ENCODE peak calls at places on chromosomes 7 and 10, in ten cellular contexts. P is adrenal gland, R is Peyer's patch, S is right cardiac atrium, U is neural progenitor cell, F is spleen, V is IMR-90, J is aorta, A is astrocyte, N is mesendoderm. D is an unnamed sample.

GRCh38 chr7:44273681-44274622 is 51.4 kb downstream of the CAMK2B start:
- DNase-seq in P (no peak), R (no peak), S (peak; percentile 18), U (no peak), F (peak; percentile 50), V (no peak), J (peak; percentile 35), A (no peak), N (no peak), D (peak; percentile 16)

GRCh38 chr10:79492839-79493238 is 19.5 kb upstream of the EIF5AL1 start:
- DNase-seq in P (no peak), R (no peak), S (no peak), U (no peak), F (no peak), V (no peak), J (no peak), A (no peak), N (no peak), D (no peak)

GRCh38 chr7:47785923-47786556 is 162.2 kb downstream of the PKD1L1 start:
- DNase-seq in P (no peak), R (no peak), S (no peak), U (no peak), F (no peak), V (no peak), J (no peak), A (no peak), N (no peak), D (no peak)

GRCh38 chr7:157411580-157411979 is 74.8 kb downstream of the DNAJB6 start:
- DNase-seq in P (no peak), R (no peak), S (no peak), U (no peak), F (peak; percentile 63), V (no peak), J (no peak), A (no peak), N (peak; percentile 64), D (peak; percentile 41)

GRCh38 chr10:63114031-63114814 is 18.9 kb upstream of the NRBF2 start:
- DNase-seq in P (peak; percentile 68), R (no peak), S (peak; percentile 88), U (no peak), F (no peak), V (peak; percentile 88), J (peak; percentile 82), A (peak; percentile 84), N (no peak), D (peak; percentile 62)

GRCh38 chr7:4169505-4169904 is 512.6 kb upstream of the FOXK1 start:
- DNase-seq in P (no peak), R (no peak), S (no peak), U (no peak), F (no peak), V (no peak), J (peak; percentile 5), A (no peak), N (no peak), D (no peak)

GRCh38 chr7:43700059-43700501 is 29.2 kb downstream of the COA1 start:
- DNase-seq in P (no peak), R (no peak), S (no peak), U (peak; percentile 26), F (no peak), V (peak; percentile 82), J (no peak), A (peak; percentile 63), N (peak; percentile 44), D (no peak)

GRCh38 chr10:72611783-72612182 is 14.1 kb downstream of the MICU1 start:
- DNase-seq in P (no peak), R (no peak), S (no peak), U (no peak), F (no peak), V (no peak), J (no peak), A (peak; percentile 27), N (no peak), D (no peak)

GRCh38 chr10:57035310-57035709 is 674.3 kb upstream of the ZWINT start:
- DNase-seq in P (no peak), R (no peak), S (no peak), U (no peak), F (no peak), V (no peak), J (no peak), A (no peak), N (no peak), D (no peak)

GRCh38 chr10:125514206-125515162 is 168.5 kb downstream of the TEX36 start:
- DNase-seq in P (peak; percentile 45), R (no peak), S (no peak), U (no peak), F (no peak), V (no peak), J (no peak), A (no peak), N (no peak), D (no peak)

GRCh38 chr10:122181055-122181732 is 89.9 kb upstream of the BTBD16 start:
- DNase-seq in P (no peak), R (no peak), S (no peak), U (no peak), F (no peak), V (peak; percentile 77), J (no peak), A (peak; percentile 67), N (no peak), D (no peak)

GRCh38 chr7:15439853-15440252 is 122.0 kb downstream of the AGMO start:
- DNase-seq in P (no peak), R (no peak), S (no peak), U (no peak), F (no peak), V (no peak), J (no peak), A (no peak), N (no peak), D (no peak)

GRCh38 chr7:17807242-17807641 is 133.1 kb downstream of the SNX13 start:
- DNase-seq in P (no peak), R (no peak), S (peak; percentile 20), U (no peak), F (no peak), V (no peak), J (no peak), A (no peak), N (peak; percentile 50), D (no peak)

GRCh38 chr7:45292481-45292880 is 134.9 kb downstream of the RAMP3 start:
- DNase-seq in P (no peak), R (no peak), S (no peak), U (no peak), F (no peak), V (no peak), J (no peak), A (peak; percentile 4), N (no peak), D (no peak)

DNA sequence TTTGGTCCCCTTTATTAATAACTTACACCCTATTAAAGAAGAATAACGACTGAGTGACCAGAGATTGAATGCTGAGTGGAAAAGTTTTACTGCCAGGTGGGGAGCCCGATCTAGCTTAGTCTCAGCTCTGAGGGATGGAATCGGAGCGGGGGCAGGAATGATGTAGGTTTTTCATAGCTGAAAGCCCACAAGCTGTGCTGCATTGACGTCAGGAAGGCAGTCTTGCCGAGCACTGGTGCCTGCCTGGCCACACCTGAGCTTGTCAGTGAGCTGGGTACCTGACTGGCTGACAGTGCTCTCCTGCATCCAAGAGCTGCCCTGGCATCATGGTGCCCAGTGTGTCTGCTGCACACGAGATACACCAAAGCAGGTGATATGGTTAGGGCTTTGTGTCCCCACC is 34.8 kb downstream of the GRK5 start:
- DNase-seq in P (no peak), R (no peak), S (no peak), U (no peak), F (no peak), V (no peak), J (no peak), A (no peak), N (no peak), D (no peak)
- H3K27ac ChIP-seq in P (no peak overlapping the region), R (no peak overlapping the region), S (no peak overlapping the region), U (no peak overlapping the region), F (no peak overlapping the region), V (no peak overlapping the region), J (peak overlapping the region; percentile 34), A (no peak overlapping the region), N (no peak overlapping the region), D (no peak overlapping the region)

DNA sequence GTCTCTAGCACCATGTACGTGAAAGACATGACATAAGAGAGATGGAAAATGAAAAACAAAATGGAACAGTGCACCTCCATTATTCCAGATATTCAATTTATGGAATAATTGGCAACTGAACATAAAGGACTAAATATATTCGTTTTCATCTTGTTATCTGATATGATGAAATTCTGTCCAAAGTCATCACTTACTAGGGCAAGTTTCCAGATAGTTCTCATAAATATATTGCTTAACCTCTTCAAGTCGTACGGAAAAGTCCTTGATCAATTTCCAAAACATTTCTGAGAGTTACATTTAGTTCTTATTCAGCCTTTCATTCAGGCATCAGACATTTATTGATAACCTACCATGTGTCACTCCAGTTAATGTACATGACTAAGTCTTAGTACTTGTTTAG is 185.2 kb downstream of the HGF start:
- DNase-seq in P (no peak), R (no peak), S (no peak), U (no peak), F (no peak), V (no peak), J (no peak), A (no peak), N (no peak), D (no peak)
- H3K4me1 ChIP-seq in P (peaks cover 6% of the 10 kb centered on the region), R (no peaks in the 10 kb centered on the region), S (no peaks in the 10 kb centered on the region), U (no peaks in the 10 kb centered on the region), F (no peaks in the 10 kb centered on the region), V (no peaks in the 10 kb centered on the region), J (no peaks in the 10 kb centered on the region), A (no peaks in the 10 kb centered on the region), N (no peaks in the 10 kb centered on the region), D (no peaks in the 10 kb centered on the region)

DNA sequence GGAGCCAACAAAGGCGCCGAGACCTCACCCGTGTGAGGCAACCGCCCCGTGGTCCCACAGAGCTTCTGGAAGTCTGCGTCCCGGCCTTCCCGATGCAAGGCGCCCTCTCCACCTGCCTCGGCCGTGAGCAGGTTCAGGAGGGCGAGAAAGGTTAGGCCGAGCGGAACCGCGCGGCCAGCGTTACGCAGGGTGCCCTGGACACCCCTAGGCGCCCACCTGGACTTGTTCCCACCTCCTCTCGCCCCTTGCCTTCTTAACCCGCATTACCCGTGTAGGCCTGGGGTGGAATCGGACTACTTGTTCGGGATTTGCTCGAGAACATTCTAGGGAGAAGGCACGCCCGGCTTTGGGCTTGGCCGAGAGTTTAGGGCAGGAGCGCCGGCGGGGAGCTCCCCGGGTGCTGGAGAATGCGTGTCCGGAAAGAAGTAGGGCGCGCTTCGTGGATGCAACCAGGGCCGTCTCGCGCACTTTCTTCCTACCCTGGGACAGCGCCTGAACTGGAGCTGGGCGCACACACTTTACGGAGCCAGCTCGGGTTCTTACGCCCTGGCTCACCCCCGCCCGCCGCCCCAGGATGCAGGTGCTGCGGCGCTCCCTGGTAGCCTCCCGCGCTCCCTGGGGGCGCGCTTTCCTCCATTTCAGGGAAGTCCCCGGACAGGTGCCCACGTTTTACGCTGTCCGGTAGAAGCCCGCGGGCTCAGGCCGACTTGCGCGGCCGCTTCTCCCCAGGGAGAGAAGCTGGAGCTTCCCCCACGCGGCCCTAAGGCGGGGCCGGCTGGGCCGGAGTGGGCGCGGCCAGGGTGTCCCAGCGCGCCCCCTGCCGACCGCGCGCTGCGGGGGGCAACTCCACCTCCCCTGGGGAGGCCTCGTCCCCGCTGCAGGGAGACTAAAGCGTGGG is 74.5 kb downstream of the INSIG1 start:
- DNase-seq in P (no peak), R (no peak), S (no peak), U (peak; percentile 38), F (peak; percentile 82), V (no peak), J (peak; percentile 39), A (no peak), N (no peak), D (peak; percentile 49)
- H3K27me3 ChIP-seq in P (peaks cover 71% of the 10 kb centered on the region), R (no peaks in the 10 kb centered on the region), S (no peaks in the 10 kb centered on the region), U (peaks cover 89% of the 10 kb centered on the region), F (peaks cover 8% of the 10 kb centered on the region), V (peaks cover 65% of the 10 kb centered on the region), J (no peaks in the 10 kb centered on the region), A (peaks cover 70% of the 10 kb centered on the region), N (peaks cover 66% of the 10 kb centered on the region), D (peaks cover 82% of the 10 kb centered on the region)

GRCh38 chr10:48417374-48417773 is 110.9 kb downstream of the MAPK8 start:
- DNase-seq in P (no peak), R (no peak), S (no peak), U (no peak), F (no peak), V (no peak), J (no peak), A (no peak), N (no peak), D (no peak)
- H3K27ac ChIP-seq in P (no peak overlapping the region), R (no peak overlapping the region), S (no peak overlapping the region), U (no peak overlapping the region), F (no peak overlapping the region), V (no peak overlapping the region), J (no peak overlapping the region), A (no peak overlapping the region), N (no peak overlapping the region), D (no peak overlapping the region)

D was measured in lower lobe of right lung.